ENCODE peak calls at places on chromosomes 6 and 20, in eight cellular contexts. I is stimulated activated CD4-positive, alpha-beta T cell treated with anti-CD3 and anti-CD28 coated beads, Interleukin-4, amount 100 ng/mL, for 24 hours; Z is SW480; D is H7; H is Right ventricle myocardium superior; A is left lung; K is psoas muscle; E is cardiac fibroblast. Q is an unnamed sample.

GRCh38 chr6:21109421-21110178 is 484.0 kb upstream of the SOX4 start:
- DNase-seq in Z (peak; percentile 94), H (no peak), E (peak; percentile 70), A (no peak), I (no peak), D (no peak), K (no peak), Q (no peak)

GRCh38 chr6:43716099-43716498 is 28.5 kb upstream of the MRPS18A start:
- DNase-seq in I (no peak), K (peak; percentile 72), H (peak; percentile 86), A (no peak), E (no peak), D (peak; percentile 72), Z (no peak), Q (no peak)

GRCh38 chr6:2187826-2188225 is 57.6 kb downstream of the GMDS start:
- DNase-seq in E (no peak), D (no peak), Z (no peak), A (no peak), H (no peak), I (no peak), K (no peak), Q (no peak)

GRCh38 chr20:60050193-60050960 is 92.2 kb downstream of the CDH26 start:
- DNase-seq in E (no peak), I (no peak), K (no peak), D (peak; percentile 81), H (no peak), A (no peak), Z (peak; percentile 67), Q (no peak)

GRCh38 chr6:27547157-27548075 is 74.5 kb upstream of the ZNF184 start:
- DNase-seq in I (peak; percentile 8), D (no peak), Z (peak; percentile 43), K (no peak), E (peak; percentile 87), H (no peak), A (no peak), Q (no peak)

GRCh38 chr6:71879016-71879415 is 7.3 kb upstream of the RIMS1 start:
- DNase-seq in H (no peak), I (no peak), E (peak; percentile 4), K (no peak), D (no peak), Z (no peak), A (no peak), Q (no peak)

GRCh38 chr20:20630551-20630950 is 81.9 kb downstream of the RALGAPA2 start:
- DNase-seq in E (no peak), I (no peak), K (no peak), H (no peak), A (no peak), D (no peak), Z (no peak), Q (no peak)

GRCh38 chr6:145544031-145544430 is 191.3 kb downstream of the EPM2A start:
- DNase-seq in K (peak; percentile 57), H (no peak), A (no peak), E (peak; percentile 84), Z (peak; percentile 30), I (no peak), D (no peak), Q (no peak)

GRCh38 chr6:161367472-161367871 is 93.6 kb upstream of the AGPAT4 start:
- DNase-seq in I (no peak), A (no peak), Z (no peak), H (no peak), K (no peak), D (no peak), E (no peak), Q (no peak)

GRCh38 chr6:45513331-45513730 is 135.6 kb upstream of the SUPT3H start:
- DNase-seq in A (no peak), E (no peak), I (no peak), K (no peak), D (peak; percentile 8), Z (no peak), H (no peak), Q (peak; percentile 48)

GRCh38 chr20:6000851-6001250 is 50.4 kb downstream of the MCM8 start:
- DNase-seq in H (no peak), D (no peak), K (no peak), Z (no peak), A (no peak), I (no peak), E (no peak), Q (no peak)

GRCh38 chr20:53004267-53004813 is 32.2 kb downstream of the TSHZ2 start:
- DNase-seq in A (no peak), Z (no peak), I (no peak), K (no peak), D (no peak), E (no peak), H (no peak), Q (peak; percentile 11)

GRCh38 chr6:31083742-31084354 is 28.5 kb downstream of the C6orf15 start:
- DNase-seq in Z (no peak), K (peak; percentile 57), I (peak; percentile 59), H (no peak), E (peak; percentile 91), D (peak; percentile 70), A (no peak), Q (no peak)

GRCh38 chr6:20148433-20148832 is 63.8 kb downstream of the MBOAT1 start:
- DNase-seq in D (no peak), K (no peak), Z (no peak), I (no peak), E (no peak), H (no peak), A (no peak), Q (no peak)

GRCh38 chr6:99145738-99146137 is 198.0 kb upstream of the FBXL4 start:
- DNase-seq in H (no peak), A (no peak), E (no peak), Z (no peak), K (no peak), D (no peak), I (no peak), Q (no peak)

GRCh38 chr20:8368680-8369079 is 236.6 kb downstream of the PLCB1 start:
- DNase-seq in Z (no peak), I (no peak), K (no peak), H (no peak), D (no peak), E (no peak), A (no peak), Q (no peak)

GRCh38 chr20:22379472-22379871 is 204.9 kb downstream of the FOXA2 start:
- DNase-seq in Z (peak; percentile 46), K (no peak), E (peak; percentile 65), I (no peak), D (no peak), A (no peak), H (no peak), Q (no peak)

GRCh38 chr6:159169557-159170332 is 545 bp downstream of the FNDC1 start:
- DNase-seq in E (peak; percentile 30), K (no peak), A (no peak), I (peak; percentile 24), D (peak; percentile 89), Z (no peak), H (peak; percentile 55), Q (peak; percentile 77)

GRCh38 chr6:5497896-5498578 is 236.7 kb downstream of the FARS2 start:
- DNase-seq in H (no peak), E (peak; percentile 87), D (no peak), K (no peak), A (no peak), I (no peak), Z (no peak), Q (no peak)

GRCh38 chr20:57038608-57039440 is 227.6 kb downstream of the BMP7 start:
- DNase-seq in H (no peak), I (no peak), A (no peak), Z (no peak), D (no peak), K (no peak), E (no peak), Q (no peak)

GRCh38 chr6:157710604-157711003 is 112.4 kb upstream of the SNX9 start:
- DNase-seq in H (no peak), K (no peak), A (no peak), E (no peak), D (no peak), Z (no peak), I (no peak), Q (no peak)

GRCh38 chr20:9920908-9921307 is 82.0 kb upstream of the PAK5 start:
- DNase-seq in D (no peak), Z (no peak), K (no peak), I (no peak), E (no peak), A (no peak), H (no peak), Q (no peak)

GRCh38 chr6:125844989-125845388 is 54.2 kb downstream of the NCOA7 start:
- DNase-seq in A (no peak), K (no peak), I (no peak), H (no peak), D (no peak), E (peak; percentile 47), Z (no peak), Q (no peak)

GRCh38 chr6:126657556-126658129 is 317.7 kb downstream of the CENPW start:
- DNase-seq in K (no peak), A (no peak), I (no peak), D (peak; percentile 27), Z (peak; percentile 3), H (no peak), E (peak; percentile 71), Q (no peak)

GRCh38 chr6:143194095-143194589 is 133.5 kb downstream of the AIG1 start:
- DNase-seq in D (no peak), I (no peak), H (no peak), E (no peak), A (no peak), Z (no peak), K (no peak), Q (no peak)

GRCh38 chr6:116034327-116034726 is 26.4 kb downstream of the FRK start:
- DNase-seq in E (peak; percentile 68), H (no peak), I (no peak), A (no peak), D (no peak), K (no peak), Z (no peak), Q (no peak)

GRCh38 chr6:108164815-108165706 is 761 bp upstream of the NR2E1 start:
- DNase-seq in D (peak; percentile 89), A (no peak), E (no peak), Z (no peak), H (no peak), K (no peak), I (no peak), Q (peak; percentile 87)

GRCh38 chr6:88144637-88145297 is 21.4 kb downstream of the CNR1 start:
- DNase-seq in A (no peak), I (no peak), D (no peak), Z (no peak), H (no peak), K (no peak), E (no peak), Q (no peak)

GRCh38 chr6:167703781-167704180 is 122.9 kb upstream of the AFDN start:
- DNase-seq in H (no peak), Z (no peak), K (no peak), A (no peak), I (no peak), E (no peak), D (peak; percentile 38), Q (no peak)

GRCh38 chr6:7270320-7271204 is 42.4 kb downstream of the SSR1 start:
- DNase-seq in E (no peak), K (no peak), D (peak; percentile 10), Z (peak; percentile 3), A (peak; percentile 4), I (no peak), H (no peak), Q (no peak)

GRCh38 chr6:107509506-107509905 is 19.6 kb downstream of the SOBP start:
- DNase-seq in H (no peak), E (no peak), Z (no peak), A (no peak), I (no peak), D (no peak), K (no peak), Q (no peak)

GRCh38 chr6:95120984-95121383 is 456.4 kb upstream of the MANEA start:
- DNase-seq in H (no peak), K (no peak), I (no peak), E (no peak), A (no peak), D (no peak), Z (peak; percentile 91), Q (no peak)

GRCh38 chr6:120826253-120826652 is 508.0 kb downstream of the TBC1D32 start:
- DNase-seq in K (no peak), H (no peak), A (no peak), I (no peak), Z (peak; percentile 4), E (peak; percentile 8), D (peak; percentile 40), Q (no peak)